ENCODE peak calls at places on chromosome 11, in nine cellular contexts. K is transverse colon, I is cardiac muscle cell, S is AG04450, P is GM12878, C is MCF 10A, Z is GM20000, O is tibial nerve, N is right lobe of liver. J is an unnamed sample.

GRCh38 chr11:100247701-100248100 is 439.4 kb upstream of the ARHGAP42 start:
- DNase-seq in Z (no peak), K (no peak), N (no peak), O (no peak), P (no peak), I (no peak), C (no peak), S (no peak), J (no peak)

GRCh38 chr11:134843020-134843419 is 431.0 kb upstream of the B3GAT1 start:
- DNase-seq in Z (no peak), P (no peak), C (no peak), I (no peak), K (no peak), N (no peak), O (no peak), S (no peak), J (no peak)

GRCh38 chr11:101618691-101619090 is 34.9 kb upstream of the TRPC6 start:
- DNase-seq in Z (no peak), K (no peak), O (no peak), S (peak), C (peak), N (no peak), P (no peak), I (no peak), J (no peak)

GRCh38 chr11:45921561-45922424 is 663 bp upstream of the LARGE2 start:
- DNase-seq in K (peak), S (no peak), P (no peak), C (no peak), N (peak), O (no peak), Z (peak), I (peak), J (peak)

GRCh38 chr11:69064394-69064957 is 15.7 kb downstream of the TPCN2 start:
- DNase-seq in P (no peak), Z (no peak), N (no peak), O (no peak), S (no peak), I (no peak), K (no peak), C (no peak), J (no peak)

GRCh38 chr11:32154275-32154674 is 63.4 kb downstream of the RCN1 start:
- DNase-seq in K (no peak), P (peak), S (no peak), Z (peak), I (no peak), C (peak), N (no peak), O (no peak), J (no peak)

GRCh38 chr11:119062779-119063178 is 4.8 kb upstream of the VPS11 start:
- DNase-seq in O (no peak), P (no peak), S (no peak), Z (no peak), I (no peak), K (peak), C (peak), N (peak), J (no peak)

GRCh38 chr11:27599217-27599616 is 92.6 kb upstream of the LIN7C start:
- DNase-seq in Z (no peak), P (no peak), N (no peak), I (no peak), K (no peak), S (no peak), C (peak), O (no peak), J (no peak)

GRCh38 chr11:27705873-27706820 is 5.9 kb upstream of the BDNF start:
- DNase-seq in C (peak), I (peak), O (no peak), S (no peak), N (no peak), Z (peak), K (no peak), P (no peak), J (peak)

GRCh38 chr11:74642912-74643311 is 50.5 kb downstream of the POLD3 start:
- DNase-seq in S (no peak), I (no peak), C (no peak), K (no peak), Z (no peak), P (no peak), O (no peak), N (no peak), J (no peak)

GRCh38 chr11:797300-798092 is 585 bp downstream of the SLC25A22 start:
- DNase-seq in I (peak), N (peak), S (peak), C (peak), K (peak), Z (peak), O (peak), P (no peak), J (peak)

GRCh38 chr11:22627421-22627820 is 1.8 kb upstream of the FANCF start:
- DNase-seq in O (no peak), K (no peak), P (no peak), I (no peak), C (no peak), S (no peak), Z (no peak), N (no peak), J (no peak)

GRCh38 chr11:15603208-15603607 is 488.5 kb downstream of the INSC start:
- DNase-seq in C (no peak), K (no peak), Z (no peak), I (no peak), P (no peak), O (peak), N (no peak), S (no peak), J (no peak)

GRCh38 chr11:35427158-35427557 is 7.8 kb upstream of the SLC1A2 start:
- DNase-seq in S (no peak), O (peak), N (no peak), K (no peak), C (peak), P (no peak), I (no peak), Z (no peak), J (no peak)

GRCh38 chr11:118437736-118438125 is 1.4 kb downstream of the KMT2A start:
- DNase-seq in P (no peak), C (peak), S (no peak), I (peak), O (peak), K (peak), N (peak), Z (peak), J (peak)

GRCh38 chr11:72598901-72599300 is 75.3 kb downstream of the PDE2A start:
- DNase-seq in K (peak), P (no peak), N (peak), O (peak), I (peak), C (peak), S (no peak), Z (no peak), J (peak)

GRCh38 chr11:72600557-72600956 is 73.7 kb downstream of the PDE2A start:
- DNase-seq in K (peak), Z (no peak), P (no peak), C (no peak), O (no peak), I (no peak), S (no peak), N (no peak), J (no peak)

GRCh38 chr11:72598466-72598865 is 75.8 kb downstream of the PDE2A start:
- DNase-seq in O (peak), S (no peak), Z (no peak), I (no peak), K (no peak), N (no peak), P (no peak), C (no peak), J (no peak)

GRCh38 chr11:72602250-72602904 is 71.8 kb downstream of the PDE2A start:
- DNase-seq in N (no peak), P (no peak), O (no peak), S (no peak), K (peak), C (no peak), I (no peak), Z (no peak), J (no peak)

DNA sequence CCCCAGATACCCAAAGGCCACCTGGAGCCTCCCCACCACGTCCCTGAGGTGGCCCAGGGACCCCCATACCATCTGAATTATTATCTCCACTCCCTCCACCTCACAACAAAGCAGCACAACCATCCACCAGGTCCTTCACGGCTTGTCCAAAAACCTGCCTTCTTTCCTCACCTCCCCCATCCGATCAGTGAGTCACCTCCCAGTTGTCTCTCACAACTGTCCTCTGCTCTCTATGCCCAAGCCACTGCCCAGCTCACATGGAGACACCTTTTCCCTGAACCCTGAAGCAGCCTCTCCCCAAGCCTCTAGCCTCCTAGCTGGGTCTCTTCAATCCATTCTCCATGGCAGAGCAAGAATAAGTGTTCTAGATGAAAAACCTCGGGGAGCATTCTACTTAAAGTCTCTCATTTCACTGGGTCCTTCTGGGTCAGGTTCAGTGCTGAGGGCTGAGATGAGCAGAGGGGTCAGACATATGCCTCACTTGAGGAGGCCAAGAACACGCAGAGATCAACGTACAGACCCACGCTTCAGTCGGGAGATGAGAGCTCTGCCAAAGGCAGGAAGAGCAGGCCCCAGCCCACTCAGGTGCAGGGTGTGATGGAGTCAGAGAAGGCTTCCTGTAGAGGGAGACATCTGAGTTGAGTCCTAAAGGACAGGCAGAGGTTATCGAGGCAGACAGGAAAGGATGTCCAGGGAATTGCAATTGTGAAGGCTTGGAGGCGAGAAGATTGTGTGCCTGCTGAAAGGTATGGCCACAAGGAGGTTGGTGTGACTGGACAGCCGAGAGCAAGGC is 74.7 kb downstream of the PDE2A start:
- DNase-seq in I (no peak), P (no peak), N (no peak), C (peak), S (no peak), Z (no peak), K (no peak), O (no peak), J (no peak)
- TF ChIP-seq CTCF in I (no peak), P (no peak), N (no peak), C (no peak), S (no peak), Z (no peak), K (no peak), O (no peak), J (no peak)

DNA sequence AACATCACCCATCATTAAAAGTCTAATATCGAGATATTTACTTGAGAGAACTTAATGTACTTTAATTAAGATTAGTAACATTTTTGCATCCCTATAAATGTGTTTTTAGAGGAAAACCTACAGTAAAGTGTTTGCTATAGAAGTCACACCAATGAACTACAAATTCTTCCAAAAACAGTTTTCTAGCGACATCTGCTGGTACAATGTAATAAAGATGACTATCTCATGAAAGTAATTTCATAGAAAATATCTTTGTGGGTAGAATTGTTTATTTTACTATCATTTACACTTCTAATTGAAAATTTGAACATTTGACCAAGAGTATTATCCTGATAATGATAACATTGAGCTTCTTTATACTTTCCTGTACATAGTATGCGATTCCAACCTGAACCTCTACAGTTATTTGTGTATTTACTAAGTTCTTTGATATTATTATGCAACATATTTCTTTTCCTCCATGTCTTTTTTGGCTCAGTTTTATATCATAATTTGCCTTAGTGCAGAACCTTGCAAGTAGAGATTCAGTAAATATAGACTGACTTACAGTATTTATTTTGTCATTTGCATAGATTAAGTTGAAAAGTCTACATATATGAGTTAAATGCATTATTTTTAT is 252.7 kb downstream of the TMEM135 start:
- DNase-seq in I (peak), N (no peak), S (peak), P (no peak), O (no peak), C (peak), K (no peak), Z (peak), J (peak)
- TF ChIP-seq CTCF in I (peak), N (peak), S (peak), P (peak), O (peak), C (peak), K (peak), Z (no peak), J (peak)

GRCh38 chr11:64271339-64272132 is 12.9 kb downstream of the BAD start:
- DNase-seq in P (peak), N (peak), S (peak), Z (peak), C (peak), I (peak), O (peak), K (peak), J (peak)
- TF ChIP-seq CTCF in P (peak), N (no peak), S (no peak), Z (no peak), C (no peak), I (peak), O (no peak), K (peak), J (no peak)

GRCh38 chr11:76838422-76839068 is 22.2 kb upstream of the ACER3 start:
- DNase-seq in S (no peak), Z (no peak), P (no peak), O (no peak), C (peak), K (no peak), I (peak), N (no peak), J (peak)
- TF ChIP-seq CTCF in S (peak), Z (no peak), P (no peak), O (no peak), C (no peak), K (no peak), I (peak), N (no peak), J (no peak)

GRCh38 chr11:73372371-73372993 is 3.7 kb upstream of the RELT start:
- DNase-seq in K (no peak), P (no peak), N (no peak), C (peak), O (no peak), S (no peak), Z (no peak), I (no peak), J (no peak)
- TF ChIP-seq CTCF in K (no peak), P (peak), N (no peak), C (no peak), O (no peak), S (peak), Z (no peak), I (peak), J (no peak)

DNA sequence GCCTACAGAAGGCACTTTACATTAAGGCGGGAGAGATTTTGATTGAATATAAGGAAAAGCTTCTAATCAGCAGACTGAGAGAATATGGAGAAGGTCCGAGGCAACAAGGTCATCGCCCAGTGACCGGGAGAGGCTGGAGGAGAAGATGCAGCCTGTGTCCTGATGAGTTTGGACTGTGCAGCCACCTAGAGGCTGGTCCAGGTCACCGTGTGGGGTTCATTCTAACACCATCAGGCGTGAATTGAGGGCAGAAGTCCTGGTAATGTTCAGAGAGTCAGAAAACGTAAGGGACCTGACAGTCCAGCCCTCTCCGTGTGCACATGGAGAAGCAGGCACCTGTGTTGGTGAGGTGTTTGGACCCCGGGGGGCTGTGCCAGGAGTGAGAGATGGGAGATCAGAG is 102.7 kb downstream of the FEZ1 start:
- DNase-seq in C (no peak), Z (no peak), I (no peak), O (no peak), S (no peak), N (no peak), K (no peak), P (no peak), J (no peak)
- TF ChIP-seq CTCF in C (no peak), Z (no peak), I (no peak), O (no peak), S (no peak), N (no peak), K (no peak), P (peak), J (no peak)

DNA sequence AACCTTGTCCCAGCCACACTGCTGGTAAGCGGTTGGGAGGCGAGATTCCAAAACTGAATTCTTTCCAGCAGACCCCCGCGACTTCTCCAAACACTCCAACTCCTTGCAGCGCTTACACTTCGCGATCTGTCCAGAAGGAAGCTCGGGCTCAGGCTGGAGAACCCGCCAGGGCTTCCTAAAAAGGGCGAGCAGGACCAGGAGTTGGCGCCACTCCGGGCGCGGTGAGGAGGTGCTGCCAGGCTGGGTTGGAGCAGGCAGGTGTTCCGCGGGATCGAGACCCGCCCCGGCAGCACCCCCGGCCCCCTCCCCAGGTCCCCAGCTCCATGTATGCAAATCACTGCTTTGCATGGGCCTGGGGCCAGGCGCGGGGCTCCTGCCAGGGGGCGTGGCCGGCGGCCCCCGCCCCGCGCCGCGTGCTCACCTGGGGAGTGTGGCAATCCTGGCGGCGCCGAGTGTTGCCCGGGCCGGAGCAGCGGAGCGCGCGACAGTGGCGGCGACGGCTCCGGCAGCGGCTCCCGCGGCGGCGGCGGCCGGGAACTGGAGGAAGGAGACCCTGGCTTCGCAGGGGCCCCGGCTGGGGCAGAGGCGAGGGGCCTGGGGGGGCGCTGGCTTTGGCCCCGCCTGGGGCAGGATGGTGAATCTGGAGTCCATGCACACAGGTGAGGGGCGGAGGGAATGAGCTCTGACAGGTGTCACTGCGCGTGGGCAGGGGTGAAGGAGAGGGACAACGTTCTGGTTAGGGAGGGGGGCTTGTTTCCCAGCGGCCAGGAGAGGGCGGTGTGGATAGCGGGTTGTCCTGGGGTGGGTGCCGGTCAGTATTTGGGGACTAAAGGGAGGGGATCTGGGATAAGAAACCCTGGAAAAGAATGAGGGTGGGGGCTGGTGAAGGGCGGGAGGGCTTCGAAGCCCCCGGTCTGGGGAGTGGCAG is at the start of gene POU2F3:
- DNase-seq in S (no peak), C (no peak), P (no peak), N (no peak), Z (peak), O (no peak), K (no peak), I (peak), J (peak)
- TF ChIP-seq CTCF in S (peak), C (no peak), P (peak), N (no peak), Z (no peak), O (no peak), K (no peak), I (peak), J (peak)

GRCh38 chr11:73306069-73306468 is 2.0 kb upstream of the ARHGEF17 start:
- DNase-seq in N (no peak), K (no peak), I (no peak), P (no peak), C (no peak), S (no peak), Z (no peak), O (no peak), J (no peak)
- TF ChIP-seq CTCF in N (no peak), K (no peak), I (peak), P (no peak), C (no peak), S (peak), Z (no peak), O (no peak), J (peak)

GRCh38 chr11:44765026-44765595 is 38.3 kb downstream of the TSPAN18 start:
- DNase-seq in N (no peak), Z (no peak), O (no peak), K (no peak), C (no peak), I (no peak), P (no peak), S (no peak), J (no peak)
- TF ChIP-seq CTCF in N (no peak), Z (no peak), O (no peak), K (no peak), C (no peak), I (no peak), P (no peak), S (no peak), J (no peak)

J was measured in nephron progenitor cell.